ENCODE peak calls at places on chromosome 11, in ten cellular contexts. X, D, R, O, W, S, K, M, P and I are unnamed samples. For H3K4me1, the result is how much of the 10 kb centered on the place peaks cover.

GRCh38 chr11:85756401-85757200 is 54.3 kb downstream of the SYTL2 start:
- DNase-seq in X (no peak), M (no peak), S (no peak), W (no peak), O (peak), R (no peak), D (no peak), K (no peak), P (no peak), I (no peak)

GRCh38 chr11:2525941-2526807 is 81.4 kb downstream of the KCNQ1 start:
- DNase-seq in X (no peak), S (no peak), D (peak), K (no peak), P (no peak), O (peak), W (peak), R (peak), M (peak), I (peak)

GRCh38 chr11:86740628-86741488 is 59.5 kb upstream of the PRSS23 start:
- DNase-seq in P (peak), S (no peak), X (peak), O (no peak), R (peak), D (peak), K (peak), W (peak), M (no peak), I (peak)

GRCh38 chr11:93517041-93517440 is 26.1 kb downstream of the SMCO4 start:
- DNase-seq in P (no peak), R (no peak), D (no peak), S (no peak), M (peak), X (no peak), W (no peak), K (no peak), O (no peak), I (no peak)

GRCh38 chr11:19080579-19080993 is 20.1 kb upstream of the MRGPRX2 start:
- DNase-seq in M (no peak), X (no peak), K (peak), S (no peak), O (no peak), R (no peak), D (no peak), W (peak), P (no peak), I (peak)

GRCh38 chr11:92227233-92227593 is 2.6 kb downstream of the FAT3 start:
- DNase-seq in W (no peak), R (no peak), X (no peak), D (no peak), P (no peak), S (no peak), K (no peak), M (no peak), O (no peak), I (no peak)

GRCh38 chr11:76152741-76153608 is 53.3 kb downstream of the WNT11 start:
- DNase-seq in X (no peak), M (no peak), O (no peak), R (no peak), W (no peak), D (no peak), S (no peak), P (no peak), K (no peak), I (no peak)

GRCh38 chr11:61697093-61697492 is 16.9 kb downstream of the DAGLA start:
- DNase-seq in O (no peak), X (no peak), K (peak), D (no peak), P (no peak), R (no peak), M (no peak), W (no peak), S (no peak), I (no peak)

GRCh38 chr11:11502303-11502828 is 119.4 kb downstream of the GALNT18 start:
- DNase-seq in S (no peak), R (no peak), X (no peak), O (no peak), P (no peak), D (no peak), K (no peak), M (no peak), W (no peak), I (no peak)

GRCh38 chr11:2877474-2877873 is 8.1 kb downstream of the CDKN1C start:
- DNase-seq in M (no peak), P (no peak), X (no peak), R (no peak), D (no peak), S (no peak), K (no peak), W (no peak), O (no peak), I (no peak)

GRCh38 chr11:69686856-69687255 is 11.7 kb upstream of the LTO1 start:
- DNase-seq in M (no peak), R (no peak), K (peak), W (no peak), O (no peak), S (no peak), D (no peak), P (no peak), X (no peak), I (no peak)

GRCh38 chr11:6572215-6572614 is 31.2 kb downstream of the RRP8 start:
- DNase-seq in D (no peak), W (no peak), P (no peak), K (peak), M (no peak), S (no peak), X (no peak), O (no peak), R (no peak), I (no peak)

GRCh38 chr11:124074554-124074953 is 33.4 kb upstream of the OR10G7 start:
- DNase-seq in K (no peak), D (no peak), R (no peak), X (no peak), W (no peak), O (no peak), P (no peak), M (no peak), S (no peak), I (no peak)

GRCh38 chr11:116333193-116333592 is 439.6 kb downstream of the BUD13 start:
- DNase-seq in K (no peak), O (no peak), M (no peak), S (no peak), X (no peak), W (no peak), D (no peak), P (peak), R (no peak), I (no peak)

GRCh38 chr11:57546869-57547518 is 9.6 kb downstream of the SMTNL1 start:
- DNase-seq in D (no peak), R (no peak), K (peak), O (no peak), P (no peak), X (no peak), M (peak), W (no peak), S (no peak), I (peak)

GRCh38 chr11:69669486-69669885 is 5.7 kb downstream of the LTO1 start:
- DNase-seq in S (no peak), O (no peak), R (no peak), M (no peak), X (no peak), K (no peak), D (no peak), P (no peak), W (no peak), I (no peak)

GRCh38 chr11:46682773-46683752 is 17.4 kb downstream of the ARHGAP1 start:
- DNase-seq in W (no peak), D (no peak), X (peak), K (peak), R (no peak), M (no peak), S (no peak), O (no peak), P (no peak), I (peak)

GRCh38 chr11:106271686-106272085 is 194.2 kb downstream of the AASDHPPT start:
- DNase-seq in S (no peak), R (no peak), K (peak), M (no peak), O (no peak), D (no peak), P (no peak), X (no peak), W (no peak), I (no peak)

GRCh38 chr11:17141156-17141555 is 63.7 kb upstream of the RPS13 start:
- DNase-seq in W (no peak), K (no peak), O (no peak), S (no peak), X (no peak), M (no peak), P (no peak), R (no peak), D (no peak), I (no peak)

GRCh38 chr11:17135934-17136683 is 58.6 kb upstream of the RPS13 start:
- DNase-seq in D (no peak), P (no peak), W (no peak), O (no peak), M (no peak), X (no peak), K (no peak), R (no peak), S (no peak), I (no peak)

GRCh38 chr11:17142450-17142849 is 65.0 kb upstream of the RPS13 start:
- DNase-seq in O (no peak), X (no peak), M (no peak), S (no peak), P (no peak), K (no peak), D (no peak), W (no peak), R (no peak), I (no peak)

DNA sequence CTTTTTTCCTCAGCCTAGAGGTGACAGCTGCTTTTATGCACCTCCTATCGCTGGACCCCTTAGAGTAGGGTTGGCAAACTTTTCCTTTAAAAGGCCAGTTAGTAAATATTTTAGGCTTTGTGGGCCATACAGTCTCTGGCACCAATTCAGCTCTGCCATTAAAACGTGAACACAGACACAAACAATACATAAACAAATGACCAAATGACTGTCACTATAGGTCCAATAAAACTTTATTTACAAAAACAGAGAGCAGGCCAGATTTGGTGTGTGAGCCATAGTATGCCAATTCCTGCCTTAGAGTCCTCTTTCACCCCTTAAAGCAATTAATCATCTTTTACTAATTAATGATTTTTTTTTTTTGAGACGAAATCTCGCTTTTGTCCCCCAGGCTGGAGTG is 61.1 kb upstream of the RPS13 start:
- DNase-seq in M (no peak), D (no peak), S (no peak), W (no peak), X (no peak), R (no peak), P (no peak), K (no peak), O (no peak), I (no peak)
- TF ChIP-seq CTCF in M (no peak), D (no peak), S (no peak), W (no peak), X (no peak), R (no peak), P (no peak), K (no peak), O (no peak), I (no peak)

GRCh38 chr11:117970400-117971024 is 15.7 kb upstream of the IL10RA start:
- DNase-seq in M (no peak), P (no peak), K (peak), D (no peak), W (peak), S (no peak), O (no peak), X (no peak), R (peak), I (peak)
- H3K4me1 ChIP-seq in M (under half), P (under half), K (under half), D (under half), W (under half), S (under half), O (under half), X (under half), R (under half), I (under half)

GRCh38 chr11:121458551-121458950 is 5.8 kb upstream of the SORL1-AS1 start:
- DNase-seq in R (no peak), S (no peak), K (no peak), W (no peak), O (no peak), D (no peak), X (no peak), P (no peak), M (no peak), I (no peak)

GRCh38 chr11:121459413-121460041 is 6.8 kb upstream of the SORL1-AS1 start:
- DNase-seq in P (no peak), O (no peak), R (no peak), D (no peak), X (no peak), S (no peak), W (no peak), K (no peak), M (no peak), I (no peak)

GRCh38 chr11:121463689-121464335 is 11.0 kb upstream of the SORL1-AS1 start:
- DNase-seq in S (no peak), M (no peak), O (no peak), P (no peak), X (no peak), R (no peak), W (no peak), K (no peak), D (no peak), I (no peak)

GRCh38 chr11:121461843-121462242 is 9.1 kb upstream of the SORL1-AS1 start:
- DNase-seq in K (no peak), P (no peak), D (no peak), R (no peak), O (no peak), M (no peak), S (no peak), X (no peak), W (no peak), I (no peak)

DNA sequence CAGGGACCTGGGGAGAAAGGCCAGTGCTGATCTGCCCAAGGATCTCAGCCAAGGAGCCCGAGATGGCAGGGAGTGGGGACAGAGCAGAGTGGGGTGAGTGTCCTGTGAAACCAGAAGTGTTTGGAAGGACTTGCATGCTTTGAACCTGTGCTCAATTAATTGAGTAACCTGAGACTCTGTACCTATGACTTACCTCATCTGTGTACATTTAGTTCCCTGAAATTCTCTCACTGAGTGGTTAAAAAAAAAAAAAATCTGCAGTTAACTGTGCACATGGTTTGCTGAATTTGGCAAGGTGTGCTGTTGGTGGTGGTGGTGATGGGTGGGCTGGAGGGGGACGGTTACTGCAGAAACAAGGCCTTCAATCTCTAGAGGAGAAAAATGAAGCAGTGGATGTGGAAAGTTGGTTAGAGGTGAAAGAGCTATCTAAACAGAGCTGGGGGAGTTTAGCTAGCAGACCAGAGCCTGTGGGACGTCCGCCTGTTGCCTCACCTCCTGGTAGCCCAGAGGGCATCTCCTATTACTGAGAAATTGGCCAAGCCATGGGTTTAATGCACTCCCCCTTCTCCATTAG is 8.3 kb upstream of the SORL1-AS1 start:
- DNase-seq in K (no peak), D (no peak), P (no peak), O (no peak), X (no peak), R (no peak), S (no peak), M (no peak), W (no peak), I (no peak)
- TF ChIP-seq CTCF in K (no peak), D (no peak), P (no peak), O (no peak), X (no peak), R (no peak), S (no peak), M (no peak), W (no peak), I (no peak)

DNA sequence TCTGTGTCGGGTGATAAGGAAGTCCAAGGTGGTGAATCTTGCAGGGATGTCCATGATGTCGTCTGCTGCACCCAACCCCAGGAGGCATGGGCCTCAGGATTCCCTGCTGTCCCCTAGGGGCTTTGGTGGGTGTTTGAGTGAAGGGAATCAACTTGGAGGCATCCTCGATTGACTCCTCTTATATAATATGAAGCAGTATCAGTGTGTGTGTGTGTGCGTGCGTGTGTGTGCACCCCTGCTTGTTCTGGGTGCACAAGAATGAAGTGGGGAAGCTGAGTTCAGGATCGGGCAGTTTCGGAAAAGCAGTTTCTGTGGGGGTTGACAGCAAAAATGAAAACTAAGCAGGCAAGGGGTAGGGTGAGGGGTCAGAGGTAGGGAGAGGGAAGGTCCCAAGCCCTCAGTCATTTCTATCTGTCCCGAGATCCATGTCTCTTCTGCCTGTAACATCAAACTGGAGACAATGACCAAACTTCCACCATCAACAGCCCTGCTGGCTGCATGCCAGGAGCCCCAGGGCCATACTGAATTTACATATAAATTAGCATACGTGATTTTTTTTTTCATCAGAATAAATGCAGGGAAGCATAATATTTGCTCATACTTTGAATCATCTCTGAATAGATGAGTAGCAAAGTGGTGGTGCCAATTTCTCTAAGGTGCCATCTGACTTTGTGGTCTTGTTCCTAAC is 2.0 kb downstream of the NTM start:
- DNase-seq in R (no peak), S (no peak), P (no peak), K (no peak), D (no peak), W (no peak), M (no peak), X (no peak), O (no peak), I (no peak)
- H3K4me1 ChIP-seq in R (under half), S (under half), P (under half), K (under half), D (under half), W (under half), M (under half), X (under half), O (under half), I (under half)

DNA sequence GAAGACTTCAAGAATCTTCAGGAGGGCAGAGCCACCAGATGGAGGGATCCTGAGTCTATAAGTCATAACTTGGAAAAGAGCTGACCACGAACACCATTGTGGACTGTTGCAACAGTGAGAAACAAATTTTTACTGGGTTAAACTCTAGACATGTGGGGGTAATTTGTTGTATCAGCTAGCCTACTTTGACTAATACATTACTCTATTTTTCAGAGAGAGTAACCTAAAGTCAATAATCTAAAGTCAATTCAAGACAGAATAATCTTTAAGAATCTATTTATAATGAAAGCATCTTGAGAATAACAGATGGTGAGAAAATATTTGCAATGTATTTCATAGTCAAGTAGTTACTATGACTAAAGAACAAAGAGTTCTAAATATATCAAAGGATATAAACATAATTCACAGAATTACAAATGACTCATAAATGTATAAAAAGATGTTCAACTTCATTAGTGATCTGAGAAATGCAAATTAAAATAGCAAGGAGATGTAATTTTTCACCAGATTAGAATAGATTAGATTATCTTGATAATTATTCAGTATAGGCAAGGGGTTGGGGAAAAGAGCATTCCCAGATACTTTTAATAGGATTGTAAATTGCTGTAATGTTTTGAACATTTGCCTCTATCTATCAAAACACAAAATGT is 29.9 kb upstream of the PAMR1 start:
- DNase-seq in P (no peak), M (no peak), X (no peak), K (no peak), S (no peak), D (no peak), R (no peak), W (no peak), O (no peak), I (no peak)
- TF ChIP-seq CTCF in P (no peak), M (no peak), X (no peak), K (no peak), S (no peak), D (no peak), R (no peak), W (no peak), O (no peak), I (no peak)

DNA sequence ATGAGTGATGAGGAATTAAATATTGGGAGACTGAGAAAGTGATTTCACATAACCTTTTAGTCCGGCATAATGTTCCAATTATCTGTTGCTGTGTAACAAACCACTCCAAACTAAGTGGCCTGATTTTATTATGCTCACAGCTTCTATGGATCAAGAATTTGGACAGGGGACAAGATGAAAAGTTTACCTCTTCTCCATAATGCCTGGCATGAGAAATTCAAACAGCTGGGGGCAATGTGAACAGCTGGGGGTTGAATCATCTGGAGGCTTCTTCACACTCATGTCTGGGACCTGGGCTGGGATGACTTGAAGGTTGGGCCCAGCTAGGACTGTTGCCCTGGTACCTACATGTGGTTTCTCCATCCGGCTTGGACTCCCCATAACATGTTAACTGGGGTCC is 99.4 kb upstream of the DRD2 start:
- DNase-seq in O (no peak), P (no peak), D (no peak), M (peak), S (no peak), K (no peak), R (no peak), W (no peak), X (no peak), I (no peak)
- H3K4me1 ChIP-seq in O (under half), P (under half), D (under half), M (under half), S (under half), K (under half), R (under half), W (under half), X (under half), I (under half)

DNA sequence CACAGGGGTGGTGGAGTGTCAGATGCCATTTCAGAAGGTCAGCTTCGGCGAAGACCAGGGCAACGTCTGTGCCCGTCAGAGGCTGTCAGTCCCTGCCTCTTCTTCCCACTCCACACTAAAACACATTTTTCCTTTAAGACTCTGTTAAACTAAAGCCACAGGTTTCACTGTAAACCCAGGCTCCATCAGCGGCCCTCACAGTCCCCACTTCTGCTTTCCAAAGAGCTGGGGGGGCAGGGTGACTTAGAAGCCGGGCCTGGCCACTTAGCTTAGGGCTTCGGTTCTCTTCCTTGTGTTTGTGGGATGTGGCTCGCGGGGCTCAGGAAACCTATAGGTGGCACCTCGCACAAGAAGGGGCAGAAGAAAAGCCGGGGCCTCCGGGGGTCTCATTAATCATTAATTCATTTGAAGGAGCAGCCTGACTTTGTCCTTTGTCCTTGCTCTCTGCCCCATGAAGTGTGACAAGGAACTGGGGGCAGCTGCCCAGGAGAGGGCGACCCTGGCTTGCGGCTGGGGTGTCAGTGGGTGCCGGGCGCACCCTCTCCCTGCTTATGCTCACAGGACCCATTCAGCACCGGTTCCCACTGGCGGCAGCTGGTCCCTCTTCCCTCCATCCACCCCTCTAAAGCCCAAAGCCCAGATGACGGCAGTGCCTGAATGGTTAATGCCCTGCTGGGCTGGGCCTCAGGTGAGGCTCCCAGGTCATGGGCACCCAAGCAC is 4.1 kb downstream of the SLC25A45 start:
- DNase-seq in X (no peak), D (no peak), K (no peak), O (no peak), S (no peak), M (no peak), R (no peak), P (no peak), W (no peak), I (no peak)
- TF ChIP-seq CTCF in X (no peak), D (no peak), K (peak), O (no peak), S (no peak), M (no peak), R (no peak), P (no peak), W (no peak), I (no peak)

GRCh38 chr11:999009-999408 is 37.5 kb downstream of the MUC6 start:
- DNase-seq in P (no peak), M (no peak), W (no peak), K (no peak), D (no peak), O (no peak), S (no peak), R (no peak), X (no peak), I (no peak)
- H3K4me1 ChIP-seq in P (under half), M (under half), W (under half), K (under half), D (under half), O (under half), S (under half), R (under half), X (under half), I (under half)